ENCODE peak calls at places on chromosomes 3 and 15, in ten cellular contexts. J, X, W, K, C, L, Q, T, O and H are unnamed samples.

GRCh38 chr3:53523346-53523745 is 28.9 kb downstream of the CACNA1D start:
- DNase-seq in L (no peak), K (no peak), W (no peak), C (no peak), O (no peak), T (no peak), J (peak), X (no peak), Q (no peak), H (no peak)

GRCh38 chr3:18812316-18812715 is 336.0 kb upstream of the KCNH8 start:
- DNase-seq in K (no peak), W (no peak), L (no peak), Q (no peak), J (no peak), O (no peak), T (no peak), C (peak), X (no peak), H (no peak)

GRCh38 chr15:45588199-45588910 is 1.2 kb downstream of the BLOC1S6 start:
- DNase-seq in J (no peak), W (no peak), X (no peak), O (no peak), Q (no peak), K (no peak), T (no peak), L (no peak), C (peak), H (no peak)

GRCh38 chr3:63051920-63052319 is 176.7 kb upstream of the CADPS start:
- DNase-seq in O (no peak), Q (no peak), X (no peak), J (no peak), W (no peak), K (no peak), C (peak), L (no peak), T (peak), H (no peak)

GRCh38 chr3:34157491-34157890 is 359.1 kb downstream of the PDCD6IP start:
- DNase-seq in T (no peak), L (no peak), K (no peak), W (no peak), O (no peak), Q (no peak), J (no peak), C (no peak), X (no peak), H (no peak)

GRCh38 chr3:185555101-185555501 is 2.7 kb upstream of the LIPH start:
- DNase-seq in Q (no peak), W (no peak), O (no peak), K (no peak), L (no peak), C (peak), J (no peak), X (no peak), T (no peak), H (no peak)

GRCh38 chr3:129413687-129414506 is 14.5 kb downstream of the EFCAB12 start:
- DNase-seq in W (no peak), C (peak), X (no peak), J (peak), T (peak), Q (no peak), K (no peak), O (no peak), L (no peak), H (peak)

GRCh38 chr3:166013073-166013679 is 176.0 kb upstream of the BCHE start:
- DNase-seq in W (no peak), O (peak), K (no peak), C (peak), X (peak), T (peak), L (no peak), Q (no peak), J (no peak), H (peak)

GRCh38 chr15:52518487-52518886 is 10.2 kb downstream of the MYO5A start:
- DNase-seq in J (no peak), O (no peak), C (no peak), X (no peak), K (no peak), L (no peak), W (no peak), Q (no peak), T (no peak), H (no peak)

GRCh38 chr3:153961498-153961897 is 159.7 kb upstream of the ARHGEF26 start:
- DNase-seq in T (no peak), K (no peak), X (peak), J (no peak), L (no peak), O (no peak), Q (no peak), W (no peak), C (no peak), H (no peak)

GRCh38 chr3:79521221-79521848 is 246.5 kb downstream of the ROBO1 start:
- DNase-seq in O (peak), J (no peak), K (no peak), C (peak), W (no peak), T (peak), L (no peak), X (peak), Q (no peak), H (peak)

GRCh38 chr3:157311633-157312365 is 124.9 kb upstream of the PTX3 start:
- DNase-seq in Q (no peak), L (no peak), O (no peak), X (no peak), K (no peak), J (no peak), T (peak), W (no peak), C (peak), H (no peak)

GRCh38 chr3:23888617-23889228 is 28.1 kb downstream of the NKIRAS1 start:
- DNase-seq in C (peak), Q (no peak), X (peak), W (no peak), J (no peak), T (peak), O (peak), K (no peak), L (no peak), H (no peak)

GRCh38 chr15:99134317-99134821 is 29.5 kb downstream of the SYNM start:
- DNase-seq in L (no peak), X (no peak), T (no peak), W (no peak), J (no peak), O (no peak), Q (no peak), K (no peak), C (no peak), H (no peak)

GRCh38 chr3:124149081-124149480 is 157.2 kb upstream of the ROPN1 start:
- DNase-seq in O (no peak), J (no peak), W (no peak), X (no peak), K (no peak), C (no peak), Q (no peak), T (no peak), L (no peak), H (no peak)

GRCh38 chr15:39275066-39275465 is 305.8 kb upstream of the THBS1 start:
- DNase-seq in T (no peak), W (no peak), Q (no peak), L (no peak), K (no peak), C (no peak), J (no peak), X (no peak), O (no peak), H (no peak)

GRCh38 chr3:182682263-182683229 is 110.8 kb upstream of the ATP11B start:
- DNase-seq in K (peak), X (no peak), O (peak), W (peak), C (peak), J (no peak), L (no peak), Q (peak), T (peak), H (peak)

GRCh38 chr3:171994646-171995441 is 44.5 kb upstream of the FNDC3B start:
- DNase-seq in O (no peak), W (no peak), L (no peak), K (no peak), C (peak), T (peak), J (no peak), X (no peak), Q (no peak), H (no peak)

GRCh38 chr15:91238664-91239428 is 138.8 kb downstream of the SV2B start:
- DNase-seq in C (no peak), Q (no peak), T (no peak), O (no peak), L (no peak), W (no peak), X (no peak), J (no peak), K (no peak), H (no peak)

GRCh38 chr3:160400631-160401150 is 1.2 kb downstream of the SMC4 start:
- DNase-seq in J (no peak), O (no peak), K (no peak), L (no peak), X (no peak), Q (peak), T (peak), W (peak), C (no peak), H (peak)

GRCh38 chr15:69206079-69206478 is 45.6 kb downstream of the GLCE start:
- DNase-seq in K (no peak), W (no peak), Q (no peak), T (no peak), L (no peak), C (no peak), X (no peak), O (no peak), J (no peak), H (no peak)